ENCODE peak calls at places on chromosomes 11 and 22, in ten cellular contexts. J, Q, L, T, R, O, M, G, B and Y are unnamed samples.

GRCh38 chr11:14362613-14363012 is 3.6 kb upstream of the RRAS2 start:
- DNase-seq in J (no peak), Q (no peak), L (no peak), T (no peak), R (no peak), O (no peak), M (no peak), G (no peak), B (no peak), Y (peak)

GRCh38 chr22:24325105-24325757 is 54.6 kb downstream of the SPECC1L start:
- DNase-seq in J (no peak), Q (peak), L (peak), T (peak), R (peak), O (peak), M (peak), G (no peak), B (no peak), Y (peak)

GRCh38 chr11:77351281-77351905 is 49.9 kb upstream of the GDPD4 start:
- DNase-seq in J (no peak), Q (no peak), L (no peak), T (no peak), R (peak), O (peak), M (no peak), G (no peak), B (no peak), Y (no peak)

GRCh38 chr11:70505331-70505731 is 107.0 kb downstream of the CTTN start:
- DNase-seq in J (no peak), Q (no peak), L (no peak), T (no peak), R (no peak), O (no peak), M (no peak), G (no peak), B (peak), Y (no peak)

GRCh38 chr22:42282252-42282942 is 11.9 kb upstream of the TCF20 start:
- DNase-seq in J (no peak), Q (no peak), L (no peak), T (no peak), R (no peak), O (no peak), M (no peak), G (no peak), B (peak), Y (no peak)

GRCh38 chr11:83778598-83778997 is 492.4 kb upstream of the CCDC90B start:
- DNase-seq in J (no peak), Q (no peak), L (no peak), T (no peak), R (no peak), O (peak), M (no peak), G (no peak), B (no peak), Y (no peak)

GRCh38 chr11:35968386-35969088 is 24.7 kb downstream of the LDLRAD3 start:
- DNase-seq in J (no peak), Q (no peak), L (no peak), T (no peak), R (peak), O (no peak), M (no peak), G (no peak), B (no peak), Y (peak)

GRCh38 chr11:69949327-69949726 is 128.8 kb upstream of the ANO1 start:
- DNase-seq in J (no peak), Q (peak), L (no peak), T (peak), R (peak), O (peak), M (no peak), G (no peak), B (peak), Y (no peak)

GRCh38 chr11:114621072-114621471 is 25.5 kb upstream of the NXPE4 start:
- DNase-seq in J (no peak), Q (no peak), L (no peak), T (no peak), R (no peak), O (no peak), M (no peak), G (no peak), B (no peak), Y (no peak)

GRCh38 chr11:130146797-130147196 is 12.8 kb upstream of the ST14 start:
- DNase-seq in J (no peak), Q (peak), L (no peak), T (no peak), R (no peak), O (no peak), M (peak), G (no peak), B (no peak), Y (no peak)

GRCh38 chr11:35511666-35512065 is 13.8 kb downstream of the PAMR1 start:
- DNase-seq in J (no peak), Q (peak), L (no peak), T (peak), R (peak), O (peak), M (no peak), G (no peak), B (no peak), Y (no peak)

GRCh38 chr11:93591247-93591898 is 48.2 kb upstream of the SMCO4 start:
- DNase-seq in J (no peak), Q (peak), L (no peak), T (peak), R (peak), O (peak), M (no peak), G (no peak), B (no peak), Y (no peak)

GRCh38 chr11:3340025-3340424 is 38.9 kb downstream of the ZNF195 start:
- DNase-seq in J (no peak), Q (peak), L (no peak), T (peak), R (peak), O (peak), M (no peak), G (no peak), B (no peak), Y (no peak)